ENCODE peak calls at places on chromosomes 13 and 19, in four cellular contexts. One of them, this sample, is unnamed.

GRCh38 chr19:43780706-43781525 is at the start of gene KCNN4:
- DNase-seq in K562: peak
- DNase-seq in HepG2: no peak
- DNase-seq in GM12878: no peak
- DNase-seq in this sample: no peak

GRCh38 chr19:53511933-53512374 is 26.0 kb upstream of the ZNF331 start:
- DNase-seq in K562: peak
- DNase-seq in HepG2: peak
- DNase-seq in GM12878: no peak
- DNase-seq in this sample: peak

GRCh38 chr19:10343495-10343894 is 4.1 kb upstream of the ICAM3 start:
- DNase-seq in K562: no peak
- DNase-seq in HepG2: no peak
- DNase-seq in GM12878: no peak
- DNase-seq in this sample: no peak

GRCh38 chr19:36058481-36059179 is 3.9 kb downstream of the WDR62 start:
- DNase-seq in K562: no peak
- DNase-seq in HepG2: peak
- DNase-seq in GM12878: no peak
- DNase-seq in this sample: no peak

GRCh38 chr13:83168575-83168974 is 713.7 kb downstream of the SLITRK1 start:
- DNase-seq in K562: no peak
- DNase-seq in HepG2: no peak
- DNase-seq in GM12878: no peak
- DNase-seq in this sample: no peak

GRCh38 chr19:39341122-39341719 is 1.0 kb upstream of the SAMD4B start:
- DNase-seq in K562: peak
- DNase-seq in HepG2: no peak
- DNase-seq in GM12878: no peak
- DNase-seq in this sample: no peak

GRCh38 chr19:4077800-4078683 is 11.3 kb upstream of the ZBTB7A start:
- DNase-seq in K562: peak
- DNase-seq in HepG2: no peak
- DNase-seq in GM12878: no peak
- DNase-seq in this sample: peak

GRCh38 chr19:47507031-47507430 is 7.8 kb downstream of the NAPA start:
- DNase-seq in K562: no peak
- DNase-seq in HepG2: no peak
- DNase-seq in GM12878: no peak
- DNase-seq in this sample: no peak

GRCh38 chr13:71632721-71633120 is 234.3 kb downstream of the DACH1 start:
- DNase-seq in K562: no peak
- DNase-seq in HepG2: no peak
- DNase-seq in GM12878: no peak
- DNase-seq in this sample: peak

GRCh38 chr19:2083174-2083854 is 12.8 kb downstream of the MOB3A start:
- DNase-seq in K562: no peak
- DNase-seq in HepG2: no peak
- DNase-seq in GM12878: no peak
- DNase-seq in this sample: no peak

GRCh38 chr13:46982856-46983582 is 86.2 kb upstream of the HTR2A start:
- DNase-seq in K562: no peak
- DNase-seq in HepG2: no peak
- DNase-seq in GM12878: peak
- DNase-seq in this sample: no peak

GRCh38 chr13:23866420-23867026 is 22.7 kb downstream of the MIPEP start:
- DNase-seq in K562: peak
- DNase-seq in HepG2: no peak
- DNase-seq in GM12878: no peak
- DNase-seq in this sample: no peak

GRCh38 chr13:43804461-43805070 is 17.8 kb upstream of the ENOX1 start:
- DNase-seq in K562: peak
- DNase-seq in HepG2: peak
- DNase-seq in GM12878: peak
- DNase-seq in this sample: peak

GRCh38 chr19:46954502-46955004 is 65.1 kb upstream of the NPAS1 start:
- DNase-seq in K562: peak
- DNase-seq in HepG2: peak
- DNase-seq in GM12878: no peak
- DNase-seq in this sample: no peak

GRCh38 chr13:45194081-45194939 is 6.5 kb downstream of the KCTD4 start:
- DNase-seq in K562: no peak
- DNase-seq in HepG2: no peak
- DNase-seq in GM12878: no peak
- DNase-seq in this sample: no peak

GRCh38 chr13:106496072-106496997 is 39.1 kb downstream of the EFNB2 start:
- DNase-seq in K562: no peak
- DNase-seq in HepG2: no peak
- DNase-seq in GM12878: no peak
- DNase-seq in this sample: peak

GRCh38 chr19:3270908-3271307 is 46.4 kb downstream of the CELF5 start:
- DNase-seq in K562: peak
- DNase-seq in HepG2: peak
- DNase-seq in GM12878: no peak
- DNase-seq in this sample: no peak

GRCh38 chr13:105598551-105598950 is 936.9 kb downstream of the EFNB2 start:
- DNase-seq in K562: no peak
- DNase-seq in HepG2: no peak
- DNase-seq in GM12878: no peak
- DNase-seq in this sample: no peak

GRCh38 chr13:92823059-92823458 is 403.5 kb upstream of the GPC6 start:
- DNase-seq in K562: no peak
- DNase-seq in HepG2: no peak
- DNase-seq in GM12878: no peak
- DNase-seq in this sample: no peak

GRCh38 chr19:30222428-30222873 is 149.7 kb upstream of the ZNF536 start:
- DNase-seq in K562: peak
- DNase-seq in HepG2: no peak
- DNase-seq in GM12878: no peak
- DNase-seq in this sample: no peak

GRCh38 chr13:52348081-52348480 is 57.9 kb downstream of the THSD1 start:
- DNase-seq in K562: no peak
- DNase-seq in HepG2: no peak
- DNase-seq in GM12878: no peak
- DNase-seq in this sample: peak

GRCh38 chr13:32384702-32385101 is 43.2 kb downstream of the N4BP2L1 start:
- DNase-seq in K562: no peak
- DNase-seq in HepG2: no peak
- DNase-seq in GM12878: no peak
- DNase-seq in this sample: no peak

GRCh38 chr13:45393941-45394570 is 24.1 kb downstream of the SLC25A30 start:
- DNase-seq in K562: peak
- DNase-seq in HepG2: peak
- DNase-seq in GM12878: no peak
- DNase-seq in this sample: peak

GRCh38 chr13:27556109-27556508 is 64.2 kb downstream of the LNX2 start:
- DNase-seq in K562: no peak
- DNase-seq in HepG2: no peak
- DNase-seq in GM12878: no peak
- DNase-seq in this sample: peak

GRCh38 chr13:74767031-74767430 is 632.8 kb upstream of the KLF12 start:
- DNase-seq in K562: no peak
- DNase-seq in HepG2: no peak
- DNase-seq in GM12878: no peak
- DNase-seq in this sample: no peak

GRCh38 chr19:21604941-21605548 is 99.6 kb downstream of the ZNF429 start:
- DNase-seq in K562: no peak
- DNase-seq in HepG2: no peak
- DNase-seq in GM12878: no peak
- DNase-seq in this sample: peak

GRCh38 chr13:105497597-105497996 is 1037.9 kb downstream of the EFNB2 start:
- DNase-seq in K562: no peak
- DNase-seq in HepG2: no peak
- DNase-seq in GM12878: no peak
- DNase-seq in this sample: no peak

GRCh38 chr19:45641274-45642105 is 2.3 kb upstream of the EML2 start:
- DNase-seq in K562: peak
- DNase-seq in HepG2: peak
- DNase-seq in GM12878: peak
- DNase-seq in this sample: peak

GRCh38 chr19:45636902-45637301 is 2.3 kb downstream of the EML2 start:
- DNase-seq in K562: no peak
- DNase-seq in HepG2: no peak
- DNase-seq in GM12878: no peak
- DNase-seq in this sample: no peak

GRCh38 chr19:45640849-45641273 is 1.7 kb upstream of the EML2 start:
- DNase-seq in K562: peak
- DNase-seq in HepG2: peak
- DNase-seq in GM12878: no peak
- DNase-seq in this sample: no peak

GRCh38 chr19:45637890-45638667 is 1.1 kb downstream of the EML2 start:
- DNase-seq in K562: peak
- DNase-seq in HepG2: no peak
- DNase-seq in GM12878: no peak
- DNase-seq in this sample: no peak

DNA sequence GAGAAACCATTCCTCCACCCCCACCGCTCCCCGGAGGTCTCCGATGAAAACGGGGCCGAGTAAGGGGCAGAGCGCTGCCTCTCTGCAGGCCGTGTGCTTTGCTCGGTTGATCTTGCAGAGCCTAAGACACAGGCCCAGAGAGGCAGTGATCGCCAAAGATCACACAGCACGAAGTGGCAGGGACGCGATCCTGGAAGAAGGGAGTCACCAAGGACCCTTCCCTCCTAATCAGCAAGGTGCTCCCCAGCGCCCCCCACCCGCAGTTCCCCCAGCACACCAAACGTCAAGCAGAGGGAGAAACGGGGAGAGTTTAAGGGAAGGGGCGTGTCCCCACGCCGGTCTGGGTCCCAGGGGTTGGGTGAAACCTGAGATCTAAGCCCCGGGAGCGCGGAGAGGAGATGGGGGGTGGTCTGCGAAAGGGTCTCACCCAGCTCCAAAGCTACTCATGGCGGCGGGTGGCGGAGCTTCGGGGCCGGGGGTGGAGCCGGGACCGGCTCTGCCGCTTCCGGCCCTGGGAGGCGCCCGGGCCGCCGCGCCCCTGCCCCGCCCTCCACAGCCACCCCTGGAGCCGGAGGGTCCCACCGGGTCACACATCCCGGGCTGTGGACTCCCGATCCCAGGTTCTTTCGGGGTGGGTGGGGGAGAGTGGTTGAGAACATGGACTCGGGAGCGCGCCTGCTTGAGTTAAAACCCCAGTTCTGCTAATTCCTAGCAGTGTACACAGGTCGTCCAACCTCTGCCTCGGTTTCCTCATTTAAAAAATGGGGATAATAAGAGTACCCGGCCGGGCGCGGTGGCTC is at the start of gene EML2:
- DNase-seq in K562: peak
- DNase-seq in HepG2: peak
- DNase-seq in GM12878: no peak
- DNase-seq in this sample: peak
- TF ChIP-seq CTCF in K562: peak
- TF ChIP-seq CTCF in HepG2: peak
- TF ChIP-seq CTCF in GM12878: peak
- TF ChIP-seq CTCF in this sample: no peak

GRCh38 chr19:15291666-15292065 is 40.7 kb downstream of the BRD4 start:
- DNase-seq in K562: no peak
- DNase-seq in HepG2: no peak
- DNase-seq in GM12878: no peak
- DNase-seq in this sample: no peak

GRCh38 chr19:15293751-15294505 is 38.4 kb downstream of the BRD4 start:
- DNase-seq in K562: no peak
- DNase-seq in HepG2: no peak
- DNase-seq in GM12878: no peak
- DNase-seq in this sample: no peak

GRCh38 chr19:15294591-15294990 is 37.7 kb downstream of the BRD4 start:
- DNase-seq in K562: no peak
- DNase-seq in HepG2: no peak
- DNase-seq in GM12878: no peak
- DNase-seq in this sample: no peak

GRCh38 chr19:15292140-15292539 is 40.2 kb downstream of the BRD4 start:
- DNase-seq in K562: no peak
- DNase-seq in HepG2: no peak
- DNase-seq in GM12878: no peak
- DNase-seq in this sample: no peak

DNA sequence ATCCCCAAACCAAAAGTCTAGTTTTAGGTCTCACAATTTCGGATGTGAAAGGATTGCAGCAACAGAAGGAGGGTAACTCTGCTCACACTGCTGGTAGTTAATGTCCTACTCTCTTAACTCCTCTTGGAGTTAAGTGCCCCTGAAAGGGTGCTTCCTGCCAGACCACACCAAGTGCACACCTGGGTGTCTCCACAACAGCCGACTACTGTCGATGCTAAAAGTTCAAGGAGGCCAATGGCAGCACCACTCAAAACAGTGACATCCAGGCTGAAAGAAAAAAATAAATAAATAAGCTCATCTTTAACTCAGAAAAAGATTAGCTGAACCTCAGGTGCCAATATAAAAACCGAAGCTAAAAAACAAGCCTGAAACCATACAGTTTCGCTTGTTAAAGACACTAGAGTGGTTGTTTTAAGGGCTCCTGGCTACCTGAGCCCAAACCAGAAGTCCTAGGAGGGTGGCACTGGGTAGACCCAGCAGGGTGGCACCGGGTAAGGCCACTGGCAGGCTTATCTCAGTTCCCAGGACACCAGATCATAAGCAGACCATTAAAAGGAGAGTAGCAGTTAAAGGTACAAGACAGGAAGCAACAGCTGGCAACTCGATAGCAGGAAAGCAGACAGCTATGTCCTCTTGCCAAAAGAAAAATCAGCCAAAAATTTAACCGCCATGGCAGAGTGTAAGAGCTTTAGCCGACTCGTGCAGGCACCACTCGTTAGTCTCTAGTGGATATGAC is 39.3 kb downstream of the BRD4 start:
- DNase-seq in K562: no peak
- DNase-seq in HepG2: no peak
- DNase-seq in GM12878: no peak
- DNase-seq in this sample: peak
- H3K9ac ChIP-seq in K562: no peak
- H3K9ac ChIP-seq in HepG2: peak
- H3K9ac ChIP-seq in GM12878: peak
- H3K9ac ChIP-seq in this sample: no peak

DNA sequence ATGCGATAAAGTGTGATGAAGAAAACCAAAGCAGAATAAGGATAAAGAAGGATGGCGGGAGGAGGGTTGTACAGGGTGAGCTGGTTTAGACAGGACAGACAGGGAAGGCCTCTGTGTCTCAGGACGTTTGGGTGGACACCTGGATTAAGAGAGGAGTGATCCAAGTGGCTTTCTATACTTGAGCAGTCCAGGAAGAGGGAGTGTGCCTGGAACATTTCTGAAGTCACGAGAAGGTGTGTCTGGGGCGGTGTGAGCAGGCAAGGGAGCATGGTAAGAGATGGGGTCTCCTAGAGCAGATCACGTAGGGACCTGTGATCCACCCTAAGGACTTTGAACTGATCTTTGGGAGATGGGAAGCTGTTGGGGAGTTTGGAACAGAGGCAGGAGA is 15.4 kb upstream of the STK24 start:
- DNase-seq in K562: no peak
- DNase-seq in HepG2: no peak
- DNase-seq in GM12878: no peak
- DNase-seq in this sample: no peak
- TF ChIP-seq MYC in K562: no peak
- TF ChIP-seq MYC in HepG2: no peak
- TF ChIP-seq MYC in GM12878: no peak
- TF ChIP-seq MYC in this sample: no peak

GRCh38 chr13:112587767-112588489 is at the start of gene TUBGCP3:
- DNase-seq in K562: peak
- DNase-seq in HepG2: peak
- DNase-seq in GM12878: no peak
- DNase-seq in this sample: peak
- TF ChIP-seq CTCF in K562: no peak
- TF ChIP-seq CTCF in HepG2: no peak
- TF ChIP-seq CTCF in GM12878: no peak
- TF ChIP-seq CTCF in this sample: peak

GRCh38 chr19:8544168-8544567 is 30.2 kb upstream of the ZNF414 start:
- DNase-seq in K562: no peak
- DNase-seq in HepG2: no peak
- DNase-seq in GM12878: no peak
- DNase-seq in this sample: no peak
- H3K9ac ChIP-seq in K562: no peak
- H3K9ac ChIP-seq in HepG2: no peak
- H3K9ac ChIP-seq in GM12878: no peak
- H3K9ac ChIP-seq in this sample: no peak

This sample was measured in endothelial cell of umbilical vein.